ENCODE peak calls at places on chromosomes 12 and 14, in four cellular contexts. C, U, T and S are unnamed samples.
A peak's percentile ranks its signal among the peaks of the same experiment; 100 is the strongest.

GRCh38 chr14:95683793-95684192 is 2.4 kb upstream of the TCL1B start:
- DNase-seq in C (no peak), U (no peak), T (no peak), S (no peak)

GRCh38 chr14:21860172-21860571 is 186.6 kb upstream of the OR4E1 start:
- DNase-seq in C (no peak), U (no peak), T (no peak), S (no peak)

GRCh38 chr14:24250354-24250753 is 7.9 kb upstream of the TINF2 start:
- DNase-seq in C (no peak), U (no peak), T (no peak), S (no peak)

GRCh38 chr12:100427078-100427477 is 46.6 kb upstream of the NR1H4 start:
- DNase-seq in C (no peak), U (no peak), T (no peak), S (no peak)

GRCh38 chr14:99512110-99512449 is 30.9 kb downstream of the CCNK start:
- DNase-seq in C (no peak), U (no peak), T (no peak), S (no peak)

GRCh38 chr12:17949558-17950141 is 140.3 kb downstream of the RERGL start:
- DNase-seq in C (no peak), U (no peak), T (no peak), S (no peak)

GRCh38 chr12:62856454-62856853 is 78.5 kb downstream of the PPM1H start:
- DNase-seq in C (no peak), U (no peak), T (no peak), S (no peak)

GRCh38 chr12:34402228-34402898 is 380.1 kb downstream of the ALG10 start:
- DNase-seq in C (no peak), U (no peak), T (peak; percentile 8), S (no peak)

GRCh38 chr12:19681007-19681406 is 241.7 kb downstream of the AEBP2 start:
- DNase-seq in C (no peak), U (no peak), T (no peak), S (no peak)

GRCh38 chr12:103858953-103859601 is 18.0 kb upstream of the NT5DC3 start:
- DNase-seq in C (peak; percentile 78), U (no peak), T (peak; percentile 84), S (no peak)

GRCh38 chr12:92208613-92209121 is 63.0 kb upstream of the BTG1 start:
- DNase-seq in C (no peak), U (no peak), T (no peak), S (no peak)

GRCh38 chr12:76085159-76085868 is 829 bp upstream of the NAP1L1 start:
- DNase-seq in C (no peak), U (peak; percentile 43), T (no peak), S (no peak)

GRCh38 chr14:104891664-104892500 is 26.8 kb downstream of the CEP170B start:
- DNase-seq in C (no peak), U (no peak), T (peak; percentile 16), S (no peak)

GRCh38 chr12:81596558-81596957 is 162.6 kb downstream of the PPFIA2 start:
- DNase-seq in C (no peak), U (no peak), T (no peak), S (no peak)

GRCh38 chr12:84632556-84632955 is 280.0 kb downstream of the SLC6A15 start:
- DNase-seq in C (no peak), U (no peak), T (no peak), S (no peak)

GRCh38 chr12:64193045-64193444 is 29.1 kb downstream of the KICS2 start:
- DNase-seq in C (no peak), U (no peak), T (no peak), S (no peak)

GRCh38 chr14:78048120-78048519 is 122.1 kb upstream of the NRXN3 start:
- DNase-seq in C (no peak), U (no peak), T (no peak), S (no peak)

GRCh38 chr12:52971701-52972329 is 22.9 kb downstream of the KRT18 start:
- DNase-seq in C (no peak), U (no peak), T (no peak), S (no peak)

GRCh38 chr14:61147898-61148549 is 133.1 kb downstream of the TMEM30B start:
- DNase-seq in C (no peak), U (no peak), T (peak; percentile 24), S (no peak)